ENCODE peak calls at places on chromosomes 6 and 20, in five cellular contexts. F, W, V, P and Z are unnamed samples.

GRCh38 chr6:100460650-100461204 is 4.0 kb downstream of the SIM1 start:
- DNase-seq in F (peak), W (no peak), V (no peak), P (no peak), Z (no peak)

GRCh38 chr6:143569035-143569434 is 57.5 kb upstream of the FUCA2 start:
- DNase-seq in F (no peak), W (no peak), V (no peak), P (no peak), Z (no peak)

GRCh38 chr20:38136421-38137245 is 28.4 kb downstream of the TGM2 start:
- DNase-seq in F (no peak), W (no peak), V (no peak), P (no peak), Z (no peak)

GRCh38 chr6:45185403-45186251 is 142.5 kb upstream of the RUNX2 start:
- DNase-seq in F (no peak), W (no peak), V (no peak), P (no peak), Z (no peak)

GRCh38 chr20:45500022-45500421 is 15.4 kb downstream of the SPINT3 start:
- DNase-seq in F (peak), W (no peak), V (no peak), P (no peak), Z (no peak)

GRCh38 chr20:57124346-57124745 is 142.1 kb downstream of the BMP7 start:
- DNase-seq in F (no peak), W (no peak), V (no peak), P (no peak), Z (no peak)

GRCh38 chr6:73062121-73062520 is 163.2 kb downstream of the KHDC1L start:
- DNase-seq in F (no peak), W (no peak), V (no peak), P (no peak), Z (no peak)

GRCh38 chr6:167056370-167056769 is 57.2 kb downstream of the CEP43 start:
- DNase-seq in F (no peak), W (no peak), V (no peak), P (peak), Z (peak)

GRCh38 chr6:122619309-122619708 is 9.1 kb downstream of the PKIB start:
- DNase-seq in F (no peak), W (no peak), V (no peak), P (no peak), Z (no peak)

GRCh38 chr6:148987982-148988381 is 241.2 kb downstream of the UST start:
- DNase-seq in F (no peak), W (no peak), V (no peak), P (peak), Z (no peak)

GRCh38 chr6:16564430-16564829 is 196.8 kb downstream of the ATXN1 start:
- DNase-seq in F (no peak), W (no peak), V (no peak), P (no peak), Z (no peak)

GRCh38 chr6:169868458-169868857 is 117.0 kb downstream of the ERMARD start:
- DNase-seq in F (no peak), W (no peak), V (peak), P (no peak), Z (peak)

GRCh38 chr6:152816055-152816454 is 65.5 kb downstream of the VIP start:
- DNase-seq in F (no peak), W (no peak), V (no peak), P (no peak), Z (no peak)

GRCh38 chr6:107061125-107062020 is 33.4 kb downstream of the MTRES1 start:
- DNase-seq in F (no peak), W (no peak), V (no peak), P (no peak), Z (peak)

GRCh38 chr6:144379356-144379755 is 94.2 kb downstream of the UTRN start:
- DNase-seq in F (no peak), W (no peak), V (no peak), P (no peak), Z (no peak)

GRCh38 chr6:36289281-36290018 is 19.6 kb downstream of the PNPLA1 start:
- DNase-seq in F (peak), W (no peak), V (no peak), P (no peak), Z (no peak)

GRCh38 chr20:401682-402495 is 6.2 kb upstream of the RBCK1 start:
- DNase-seq in F (peak), W (no peak), V (no peak), P (no peak), Z (no peak)

GRCh38 chr20:35953411-35954199 is 697 bp downstream of the SCAND1 start:
- DNase-seq in F (peak), W (no peak), V (peak), P (peak), Z (peak)

GRCh38 chr20:62743777-62744317 is 35.2 kb downstream of the NTSR1 start:
- DNase-seq in F (no peak), W (no peak), V (no peak), P (peak), Z (no peak)

GRCh38 chr20:46027245-46027853 is 1.7 kb upstream of the SLC12A5 start:
- DNase-seq in F (peak), W (peak), V (peak), P (no peak), Z (no peak)

GRCh38 chr20:60224914-60225313 is 266.7 kb downstream of the CDH26 start:
- DNase-seq in F (peak), W (no peak), V (no peak), P (no peak), Z (no peak)

GRCh38 chr6:166104107-166104506 is 63.5 kb downstream of the TBXT start:
- DNase-seq in F (no peak), W (no peak), V (no peak), P (no peak), Z (no peak)

GRCh38 chr6:17601389-17601703 is 1.2 kb downstream of the FAM8A1 start:
- DNase-seq in F (no peak), W (no peak), V (no peak), P (no peak), Z (no peak)
- TF ChIP-seq CTCF in F (no peak), W (no peak), V (no peak), P (no peak), Z (no peak)

GRCh38 chr20:49548371-49548947 is 19.5 kb downstream of the PTGIS start:
- DNase-seq in F (no peak), W (no peak), V (no peak), P (no peak), Z (no peak)

GRCh38 chr20:49543858-49544437 is 24.0 kb downstream of the PTGIS start:
- DNase-seq in F (no peak), W (no peak), V (no peak), P (no peak), Z (no peak)

GRCh38 chr20:49544535-49544934 is 23.4 kb downstream of the PTGIS start:
- DNase-seq in F (no peak), W (no peak), V (no peak), P (no peak), Z (no peak)

GRCh38 chr20:49543071-49543857 is 24.7 kb downstream of the PTGIS start:
- DNase-seq in F (no peak), W (no peak), V (no peak), P (no peak), Z (no peak)

GRCh38 chr20:49545572-49545971 is 22.4 kb downstream of the PTGIS start:
- DNase-seq in F (no peak), W (no peak), V (no peak), P (no peak), Z (no peak)
- TF ChIP-seq CTCF in F (peak), W (peak), V (no peak), P (no peak), Z (no peak)

GRCh38 chr20:25669826-25670422 is 26.7 kb downstream of the ZNF337 start:
- DNase-seq in F (no peak), W (no peak), V (no peak), P (no peak), Z (no peak)
- TF ChIP-seq CTCF in F (no peak), W (peak), V (no peak), P (no peak), Z (no peak)

GRCh38 chr20:19211252-19211651 is 1.2 kb upstream of the SLC24A3 start:
- DNase-seq in F (no peak), W (no peak), V (no peak), P (no peak), Z (no peak)

GRCh38 chr20:19213946-19214490 is 1.6 kb downstream of the SLC24A3 start:
- DNase-seq in F (no peak), W (no peak), V (no peak), P (no peak), Z (no peak)

GRCh38 chr20:19212524-19213502 is at the start of gene SLC24A3:
- DNase-seq in F (peak), W (no peak), V (peak), P (no peak), Z (peak)

GRCh38 chr20:19210426-19211155 is 1.9 kb upstream of the SLC24A3 start:
- DNase-seq in F (no peak), W (no peak), V (no peak), P (no peak), Z (no peak)

DNA sequence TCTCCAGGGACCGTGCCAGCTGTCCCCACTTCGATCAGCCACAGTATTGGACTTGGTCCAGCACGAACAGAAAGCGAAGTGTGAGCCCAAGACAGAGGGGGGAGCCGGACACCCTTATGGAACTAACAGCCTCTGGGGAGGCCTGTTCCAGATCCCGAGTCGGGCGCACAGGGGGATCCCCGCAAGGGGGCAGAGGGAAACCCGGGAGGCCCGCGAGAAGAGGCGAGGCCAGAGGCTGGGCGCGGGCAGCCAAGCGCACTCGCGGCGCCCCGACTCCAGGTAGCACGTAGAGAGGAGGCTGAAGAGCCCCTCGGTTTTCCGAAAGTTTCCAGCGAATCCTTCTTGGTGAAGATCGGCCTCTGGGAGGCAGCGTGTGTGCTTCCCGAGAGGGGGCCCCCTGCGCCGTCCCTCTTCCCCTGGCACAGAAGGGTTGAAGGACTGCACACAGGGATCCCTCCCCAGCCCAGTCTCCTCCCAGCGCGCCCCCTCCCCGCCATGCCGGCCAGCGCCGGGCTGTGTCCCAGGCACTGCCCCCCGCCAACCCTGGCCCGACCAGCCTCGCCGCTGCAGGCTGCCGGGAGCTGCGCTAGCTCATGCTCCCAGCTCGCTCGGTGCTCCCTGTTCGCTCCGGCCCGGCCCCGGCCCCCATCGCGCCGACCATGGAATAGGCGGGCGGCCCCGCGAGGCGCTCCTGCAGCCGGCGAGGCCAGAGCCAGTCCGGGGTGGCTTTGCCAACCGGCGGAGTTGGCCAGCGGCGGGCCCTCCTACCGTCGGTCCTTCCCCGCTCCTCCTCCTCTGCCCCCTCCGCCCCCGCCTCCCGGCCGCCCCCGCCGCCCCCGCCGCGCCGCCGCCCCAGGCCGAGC is 550 bp upstream of the SLC24A3 start:
- DNase-seq in F (no peak), W (no peak), V (peak), P (no peak), Z (no peak)
- TF ChIP-seq CTCF in F (no peak), W (no peak), V (no peak), P (no peak), Z (no peak)